ENCODE peak calls at places on chromosome 18, in nine cellular contexts. G is Peyer's patch; L is stimulated activated CD4-positive, alpha-beta T cell treated with anti-CD3 and anti-CD28 coated beads, Interleukin-15, amount 100 ng/mL, for 24 hours; Y is naive thymus-derived CD8-positive, alpha-beta T cell; S is MCF 10A; W is activated naive CD4-positive, alpha-beta T cell treated with Interleukin-2 at 50 U/mL for 16 hours; C is small intestine; U is T-helper 9 cell; D is endodermal cell. F is an unnamed sample.
A peak's percentile ranks its signal among the peaks of the same experiment; 100 is the strongest.

GRCh38 chr18:74373428-74373827 is 57.8 kb downstream of the C18orf63 start:
- DNase-seq in G (peak; percentile 37), L (peak; percentile 36), Y (peak; percentile 60), S (no peak), W (peak; percentile 28), C (peak; percentile 65), U (peak; percentile 32), D (no peak), F (no peak)

GRCh38 chr18:36284671-36285295 is 12.7 kb upstream of the FHOD3 start:
- DNase-seq in G (peak; percentile 33), L (peak; percentile 34), Y (peak; percentile 11), S (peak; percentile 75), W (peak; percentile 28), C (peak; percentile 71), U (peak; percentile 16), D (peak; percentile 71), F (peak; percentile 47)

GRCh38 chr18:1663879-1664705 is 759.4 kb downstream of the ADCYAP1 start:
- DNase-seq in G (no peak), L (peak; percentile 61), Y (no peak), S (peak; percentile 70), W (no peak), C (peak; percentile 11), U (no peak), D (peak; percentile 91), F (no peak)

GRCh38 chr18:2912357-2913299 is 65.8 kb downstream of the EMILIN2 start:
- DNase-seq in G (no peak), L (no peak), Y (no peak), S (no peak), W (no peak), C (no peak), U (no peak), D (peak; percentile 63), F (no peak)

GRCh38 chr18:9851511-9851910 is 34.3 kb upstream of the TXNDC2 start:
- DNase-seq in G (no peak), L (no peak), Y (no peak), S (peak; percentile 75), W (no peak), C (no peak), U (no peak), D (no peak), F (no peak)

GRCh38 chr18:21928925-21929324 is 188.3 kb downstream of the MIB1 start:
- DNase-seq in G (no peak), L (no peak), Y (no peak), S (no peak), W (no peak), C (no peak), U (no peak), D (no peak), F (no peak)

GRCh38 chr18:8610442-8610801 is 1.2 kb downstream of the RAB12 start:
- DNase-seq in G (no peak), L (peak; percentile 28), Y (no peak), S (peak; percentile 33), W (peak; percentile 22), C (peak; percentile 24), U (no peak), D (no peak), F (no peak)

GRCh38 chr18:37483221-37483971 is 82.2 kb downstream of the CELF4 start:
- DNase-seq in G (no peak), L (no peak), Y (no peak), S (peak; percentile 69), W (no peak), C (peak; percentile 8), U (no peak), D (peak; percentile 82), F (no peak)

GRCh38 chr18:3350566-3351527 is 88.9 kb downstream of the MYL12B start:
- DNase-seq in G (no peak), L (no peak), Y (no peak), S (peak; percentile 73), W (no peak), C (no peak), U (no peak), D (no peak), F (no peak)

GRCh38 chr18:34734048-34734447 is 23.9 kb downstream of the DTNA start:
- DNase-seq in G (no peak), L (no peak), Y (no peak), S (no peak), W (no peak), C (peak; percentile 29), U (no peak), D (no peak), F (no peak)

GRCh38 chr18:2988041-2988794 is 24.7 kb downstream of the LPIN2 start:
- DNase-seq in G (no peak), L (no peak), Y (no peak), S (peak; percentile 57), W (no peak), C (no peak), U (no peak), D (no peak), F (peak; percentile 33)